ENCODE peak calls at places on chromosomes 12 and 14, in nine cellular contexts. C, F, Y, I, R, O, T, B and A are unnamed samples.
A peak's percentile ranks its signal among the peaks of the same experiment; 100 is the strongest.

GRCh38 chr14:73726025-73726961 is 12.1 kb upstream of the PNMA1 start:
- DNase-seq in C (no peak), F (peak; percentile 22), Y (no peak), I (no peak), R (no peak), O (peak; percentile 69), T (no peak), B (no peak), A (no peak)

GRCh38 chr14:72966038-72966437 is 39.8 kb downstream of the DCAF4 start:
- DNase-seq in C (no peak), F (no peak), Y (no peak), I (no peak), R (no peak), O (no peak), T (no peak), B (no peak), A (no peak)

GRCh38 chr12:108701779-108702435 is 29.4 kb downstream of the CORO1C start:
- DNase-seq in C (no peak), F (peak; percentile 56), Y (no peak), I (no peak), R (peak; percentile 66), O (no peak), T (no peak), B (no peak), A (no peak)

GRCh38 chr12:53224268-53224896 is 7.6 kb downstream of the RARG start:
- DNase-seq in C (no peak), F (peak; percentile 59), Y (no peak), I (no peak), R (peak; percentile 36), O (peak; percentile 88), T (no peak), B (no peak), A (no peak)

GRCh38 chr12:107759410-107759809 is 1.5 kb downstream of the PRDM4 start:
- DNase-seq in C (no peak), F (peak; percentile 96), Y (no peak), I (no peak), R (peak; percentile 86), O (no peak), T (no peak), B (no peak), A (no peak)

GRCh38 chr14:74963705-74964271 is 8.4 kb upstream of the PGF start:
- DNase-seq in C (no peak), F (peak; percentile 75), Y (no peak), I (no peak), R (no peak), O (peak; percentile 65), T (no peak), B (no peak), A (no peak)

GRCh38 chr12:21276826-21277225 is 57.9 kb downstream of the SLCO1A2 start:
- DNase-seq in C (no peak), F (no peak), Y (no peak), I (no peak), R (no peak), O (no peak), T (no peak), B (no peak), A (no peak)

GRCh38 chr14:53979141-53979673 is 22.6 kb upstream of the BMP4 start:
- DNase-seq in C (no peak), F (peak; percentile 30), Y (no peak), I (no peak), R (peak; percentile 79), O (no peak), T (no peak), B (no peak), A (no peak)

GRCh38 chr12:67111182-67111581 is 158.0 kb upstream of the CAND1 start:
- DNase-seq in C (no peak), F (no peak), Y (no peak), I (no peak), R (no peak), O (no peak), T (no peak), B (no peak), A (no peak)

GRCh38 chr12:85866929-85867776 is 6.9 kb upstream of the NTS start:
- DNase-seq in C (no peak), F (peak; percentile 71), Y (no peak), I (no peak), R (peak; percentile 61), O (no peak), T (no peak), B (no peak), A (no peak)

GRCh38 chr14:99966030-99966429 is 99.2 kb upstream of the EVL start:
- DNase-seq in C (no peak), F (no peak), Y (no peak), I (no peak), R (no peak), O (no peak), T (no peak), B (no peak), A (no peak)

GRCh38 chr14:99966912-99967311 is 98.3 kb upstream of the EVL start:
- DNase-seq in C (no peak), F (no peak), Y (no peak), I (no peak), R (no peak), O (no peak), T (no peak), B (no peak), A (no peak)

GRCh38 chr14:99966436-99966835 is 98.8 kb upstream of the EVL start:
- DNase-seq in C (no peak), F (no peak), Y (no peak), I (no peak), R (no peak), O (no peak), T (no peak), B (no peak), A (no peak)

GRCh38 chr14:99961826-99962518 is 103.2 kb upstream of the EVL start:
- DNase-seq in C (no peak), F (no peak), Y (no peak), I (no peak), R (no peak), O (no peak), T (no peak), B (no peak), A (no peak)

GRCh38 chr14:99964979-99965378 is 100.2 kb upstream of the EVL start:
- DNase-seq in C (no peak), F (no peak), Y (no peak), I (no peak), R (no peak), O (no peak), T (no peak), B (no peak), A (no peak)
- H3K27ac ChIP-seq in C (no peak overlapping the region), F (no peak overlapping the region), Y (no peak overlapping the region), I (no peak overlapping the region), R (no peak overlapping the region), O (no peak overlapping the region), T (no peak overlapping the region), B (no peak overlapping the region), A (no peak overlapping the region)

DNA sequence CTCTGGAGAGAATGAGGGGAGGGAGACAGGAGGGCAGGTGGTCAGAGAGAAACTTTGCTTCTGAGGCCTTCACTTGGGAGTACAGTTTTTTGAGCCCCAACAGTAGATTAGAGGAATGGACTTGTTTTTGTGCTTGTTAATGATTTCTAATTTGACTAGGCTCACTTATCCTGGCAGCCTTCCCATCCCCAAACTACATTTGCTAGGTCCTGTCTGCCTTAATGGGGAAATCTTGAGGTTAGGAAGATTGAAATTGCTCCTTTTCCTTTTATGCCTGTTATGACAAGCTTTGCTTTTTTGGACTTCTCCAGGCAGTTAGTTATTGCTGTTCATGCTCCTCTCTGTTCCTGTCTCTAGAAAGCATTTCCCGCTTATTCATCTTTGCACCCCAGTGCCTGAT is 37.7 kb downstream of the SYNE2 start:
- DNase-seq in C (no peak), F (no peak), Y (no peak), I (no peak), R (no peak), O (no peak), T (no peak), B (no peak), A (no peak)
- H3K27ac ChIP-seq in C (no peak overlapping the region), F (no peak overlapping the region), Y (no peak overlapping the region), I (peak overlapping the region; percentile 25), R (peak overlapping the region; percentile 89), O (no peak overlapping the region), T (no peak overlapping the region), B (no peak overlapping the region), A (no peak overlapping the region)

DNA sequence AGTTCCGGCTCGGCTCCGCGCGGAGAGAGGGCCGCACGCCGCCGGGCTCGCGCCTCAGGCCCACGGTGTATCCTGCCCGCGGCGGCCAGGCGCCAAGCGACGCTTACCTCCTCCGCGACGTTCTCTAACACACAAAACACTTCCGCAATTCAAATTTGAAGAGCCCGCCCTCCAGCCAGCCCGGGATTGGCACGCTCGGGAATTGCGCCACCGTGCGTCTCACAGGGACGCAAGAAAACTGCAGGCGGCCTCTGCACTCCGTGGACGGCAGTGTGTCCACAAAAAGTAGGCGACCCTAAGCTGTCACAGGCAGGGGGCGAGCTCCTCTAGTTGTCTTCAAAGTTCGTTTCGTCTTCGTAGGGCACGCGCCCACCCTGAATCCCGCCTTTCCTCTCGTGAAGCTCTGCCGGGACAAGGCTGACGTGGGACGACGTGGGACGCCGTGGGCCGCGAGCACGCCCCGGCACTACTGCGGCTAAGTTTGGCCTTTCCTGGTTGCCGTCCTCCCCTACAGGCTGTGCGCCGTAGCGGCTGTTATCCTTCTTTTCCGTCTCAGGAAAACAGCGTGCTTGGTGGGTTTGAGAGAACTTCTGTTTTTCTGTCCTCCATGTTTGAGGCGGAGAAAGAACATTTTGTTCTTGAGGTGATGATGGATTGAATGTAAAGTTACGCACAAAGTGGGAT is at the start of gene MIS18BP1:
- DNase-seq in C (peak; percentile 92), F (peak; percentile 99), Y (peak; percentile 88), I (peak; percentile 97), R (peak; percentile 96), O (peak; percentile 98), T (peak; percentile 78), B (peak; percentile 91), A (peak; percentile 34)
- H3K27ac ChIP-seq in C (peak within 1 kb of the TSS; percentile 69), F (peak within 1 kb of the TSS; percentile 94), Y (peak within 1 kb of the TSS; percentile 75), I (peak within 1 kb of the TSS; percentile 91), R (no peak within 1 kb of the TSS), O (peak within 1 kb of the TSS; percentile 93), T (peak within 1 kb of the TSS; percentile 85), B (peak within 1 kb of the TSS; percentile 81), A (peak within 1 kb of the TSS; percentile 93)

GRCh38 chr14:104894331-104895206 is 29.5 kb downstream of the CEP170B start:
- DNase-seq in C (no peak), F (no peak), Y (no peak), I (no peak), R (no peak), O (no peak), T (no peak), B (no peak), A (no peak)

GRCh38 chr14:104897286-104898194 is 27.1 kb upstream of the PLD4 start:
- DNase-seq in C (no peak), F (no peak), Y (no peak), I (no peak), R (no peak), O (peak; percentile 75), T (no peak), B (no peak), A (no peak)

GRCh38 chr14:104895207-104895785 is 29.4 kb upstream of the PLD4 start:
- DNase-seq in C (no peak), F (no peak), Y (no peak), I (no peak), R (no peak), O (no peak), T (no peak), B (no peak), A (no peak)

GRCh38 chr14:104898195-104898558 is 26.5 kb upstream of the PLD4 start:
- DNase-seq in C (no peak), F (no peak), Y (no peak), I (no peak), R (no peak), O (no peak), T (no peak), B (no peak), A (no peak)

GRCh38 chr14:104895786-104896642 is 28.7 kb upstream of the PLD4 start:
- DNase-seq in C (no peak), F (peak; percentile 32), Y (no peak), I (no peak), R (no peak), O (no peak), T (no peak), B (no peak), A (no peak)
- H3K27ac ChIP-seq in C (no peak overlapping the region), F (no peak overlapping the region), Y (no peak overlapping the region), I (no peak overlapping the region), R (no peak overlapping the region), O (no peak overlapping the region), T (no peak overlapping the region), B (no peak overlapping the region), A (no peak overlapping the region)